ENCODE peak calls at places on chromosomes 6 and 20, in four cellular contexts. D is fibroblast of lung, G is GM23248, O is SK-N-MC. Q is an unnamed sample.

GRCh38 chr6:3612341-3613041 is 139.0 kb downstream of the PXDC1 start:
- DNase-seq in O (no peak), G (peak; percentile 97), D (peak; percentile 95), Q (peak; percentile 94)

GRCh38 chr6:92201618-92202017 is 1217.7 kb downstream of the EPHA7 start:
- DNase-seq in D (peak; percentile 10), O (no peak), G (no peak), Q (peak; percentile 4)

GRCh38 chr6:165661416-165662001 is 1.5 kb downstream of the PDE10A start:
- DNase-seq in O (no peak), D (no peak), G (no peak), Q (no peak)

GRCh38 chr20:63226020-63226943 is 9.4 kb upstream of the BIRC7 start:
- DNase-seq in D (peak; percentile 43), O (no peak), G (no peak), Q (no peak)

GRCh38 chr6:73739097-73739496 is 43.1 kb downstream of the CD109 start:
- DNase-seq in D (peak; percentile 57), G (peak; percentile 75), O (peak; percentile 61), Q (peak; percentile 40)

GRCh38 chr20:37598611-37599342 is 71.1 kb upstream of the BLCAP start:
- DNase-seq in D (no peak), O (no peak), G (no peak), Q (no peak)

GRCh38 chr6:21935561-21936028 is 342.0 kb downstream of the SOX4 start:
- DNase-seq in G (peak; percentile 72), D (peak; percentile 68), O (no peak), Q (peak; percentile 57)

GRCh38 chr6:36095497-36096391 is 34.6 kb upstream of the MAPK13 start:
- DNase-seq in G (no peak), O (no peak), D (no peak), Q (no peak)

GRCh38 chr6:1285589-1286340 is 26.1 kb upstream of the FOXQ1 start:
- DNase-seq in G (peak; percentile 82), D (peak; percentile 82), O (no peak), Q (peak; percentile 68)

GRCh38 chr20:10306440-10307358 is 88.1 kb downstream of the SNAP25 start:
- DNase-seq in O (peak; percentile 84), G (peak; percentile 73), D (peak; percentile 96), Q (peak; percentile 96)

GRCh38 chr6:167306401-167306998 is 15.4 kb downstream of the UNC93A start:
- DNase-seq in G (no peak), O (no peak), D (peak; percentile 50), Q (peak; percentile 25)

GRCh38 chr20:1430004-1430451 is 36.6 kb downstream of the NSFL1C start:
- DNase-seq in D (peak; percentile 18), O (no peak), G (peak; percentile 78), Q (no peak)

GRCh38 chr6:32860674-32861073 is 6.7 kb downstream of the PSMB9 start:
- DNase-seq in O (no peak), G (no peak), D (no peak), Q (no peak)

GRCh38 chr6:55276745-55277627 is 50.3 kb upstream of the GFRAL start:
- DNase-seq in O (peak; percentile 87), D (peak; percentile 63), G (peak; percentile 55), Q (peak; percentile 44)

GRCh38 chr6:130018830-130019795 is 732 bp downstream of the L3MBTL3 start:
- DNase-seq in D (peak; percentile 56), O (no peak), G (peak; percentile 64), Q (peak; percentile 36)

GRCh38 chr20:62010551-62011402 is 54.9 kb downstream of the TAF4 start:
- DNase-seq in O (no peak), G (peak; percentile 76), D (peak; percentile 37), Q (peak; percentile 23)

GRCh38 chr20:23754731-23755130 is 4.0 kb upstream of the CST1 start:
- DNase-seq in O (no peak), D (no peak), G (no peak), Q (no peak)

GRCh38 chr6:126054258-126054702 is 67.9 kb downstream of the TRMT11 start:
- DNase-seq in D (peak; percentile 45), G (no peak), O (no peak), Q (peak; percentile 23)

GRCh38 chr6:129641344-129641743 is 68.6 kb downstream of the ARHGAP18 start:
- DNase-seq in G (peak; percentile 62), D (peak; percentile 90), O (no peak), Q (peak; percentile 88)

GRCh38 chr6:106586815-106587214 is 42.5 kb downstream of the RTN4IP1 start:
- DNase-seq in G (peak; percentile 63), O (no peak), D (no peak), Q (no peak)

GRCh38 chr6:108800510-108800909 is 47.7 kb upstream of the ARMC2 start:
- DNase-seq in D (peak; percentile 35), G (peak; percentile 67), O (no peak), Q (peak; percentile 20)

GRCh38 chr6:31631209-31631608 is 10.7 kb downstream of the PRRC2A start:
- DNase-seq in D (no peak), G (no peak), O (no peak), Q (no peak)
- H3K36me3 ChIP-seq in D (peaks cover 64% of the 10 kb centered on the region), G (peaks cover 89% of the 10 kb centered on the region), O (peaks cover 100% of the 10 kb centered on the region), Q (peaks cover 63% of the 10 kb centered on the region)

GRCh38 chr20:57912227-57912582 is 202.4 kb upstream of the PMEPA1 start:
- DNase-seq in D (no peak), O (no peak), G (no peak), Q (no peak)

GRCh38 chr20:57909763-57910331 is 200.0 kb upstream of the PMEPA1 start:
- DNase-seq in D (no peak), O (no peak), G (no peak), Q (no peak)

GRCh38 chr20:57911512-57912226 is 201.9 kb upstream of the PMEPA1 start:
- DNase-seq in O (peak; percentile 28), G (peak; percentile 52), D (no peak), Q (no peak)

GRCh38 chr20:57908691-57909090 is 198.9 kb upstream of the PMEPA1 start:
- DNase-seq in G (no peak), O (no peak), D (no peak), Q (no peak)

GRCh38 chr20:57910716-57911115 is 200.9 kb upstream of the PMEPA1 start:
- DNase-seq in D (no peak), G (no peak), O (no peak), Q (no peak)
- TF ChIP-seq EZH2 in D (no peak), G (no peak), O (no peak), Q (no peak)

GRCh38 chr6:138465007-138465645 is 34.2 kb downstream of the NHSL1 start:
- DNase-seq in G (peak; percentile 95), D (peak; percentile 99), O (no peak), Q (peak; percentile 99)

GRCh38 chr6:138468320-138469015 is 30.8 kb downstream of the NHSL1 start:
- DNase-seq in D (peak; percentile 56), O (no peak), G (peak; percentile 66), Q (peak; percentile 45)

GRCh38 chr6:138467901-138468300 is 31.4 kb downstream of the NHSL1 start:
- DNase-seq in D (peak; percentile 24), G (no peak), O (no peak), Q (no peak)

GRCh38 chr6:138461647-138462046 is 37.6 kb downstream of the NHSL1 start:
- DNase-seq in D (no peak), G (no peak), O (no peak), Q (no peak)

DNA sequence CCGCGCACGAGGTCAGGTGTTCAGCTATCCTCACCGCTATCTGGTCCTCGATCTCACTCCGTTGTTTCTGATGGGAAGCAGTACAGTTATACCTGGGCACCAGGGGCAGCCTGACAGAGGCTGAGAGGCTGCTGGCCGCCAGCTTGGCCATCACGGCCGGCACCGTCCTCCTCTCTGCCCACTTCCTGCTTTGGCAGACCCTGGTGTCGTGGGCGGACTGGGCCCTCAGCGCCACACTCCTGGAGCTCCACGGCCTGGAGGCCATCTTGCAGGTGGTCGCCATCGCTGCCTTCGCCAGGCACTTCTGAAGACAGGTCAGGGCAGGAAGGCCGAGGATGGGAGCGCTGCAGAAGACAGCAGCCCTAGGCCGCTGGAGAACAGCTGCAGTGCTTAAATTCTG is 35.2 kb downstream of the NHSL1 start:
- DNase-seq in O (no peak), G (no peak), D (no peak), Q (no peak)
- H3K36me3 ChIP-seq in O (peaks cover 5% of the 10 kb centered on the region), G (no peaks in the 10 kb centered on the region), D (peaks cover 6% of the 10 kb centered on the region), Q (peaks cover 9% of the 10 kb centered on the region)

DNA sequence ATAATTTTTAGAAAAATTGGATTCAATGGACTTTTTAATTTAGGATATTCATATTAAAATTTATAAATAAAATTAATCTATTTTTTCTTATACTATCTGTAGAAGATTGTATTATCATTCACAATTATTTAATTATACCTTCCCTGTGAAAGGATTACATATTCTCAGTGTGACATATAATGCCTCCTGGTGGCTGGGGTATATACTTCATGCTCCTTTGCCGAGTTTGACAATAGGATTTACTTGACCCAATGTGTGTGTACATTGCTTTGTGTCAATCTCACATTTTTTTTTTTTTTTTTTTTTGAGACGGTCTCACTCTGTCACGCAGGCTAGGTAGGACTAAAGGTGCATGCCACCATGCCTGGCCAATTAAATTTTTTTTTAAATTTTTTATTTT is 230.0 kb upstream of the CHD6 start:
- DNase-seq in D (no peak), O (no peak), G (peak; percentile 19), Q (no peak)
- TF ChIP-seq EZH2 in D (no peak), O (no peak), G (no peak), Q (no peak)

GRCh38 chr6:116575227-116575626 is 3.9 kb downstream of the RWDD1 start:
- DNase-seq in D (no peak), O (no peak), G (no peak), Q (no peak)
- H3K36me3 ChIP-seq in D (no peaks in the 10 kb centered on the region), O (peaks cover 43% of the 10 kb centered on the region), G (peaks cover 10% of the 10 kb centered on the region), Q (peaks cover 6% of the 10 kb centered on the region)

DNA sequence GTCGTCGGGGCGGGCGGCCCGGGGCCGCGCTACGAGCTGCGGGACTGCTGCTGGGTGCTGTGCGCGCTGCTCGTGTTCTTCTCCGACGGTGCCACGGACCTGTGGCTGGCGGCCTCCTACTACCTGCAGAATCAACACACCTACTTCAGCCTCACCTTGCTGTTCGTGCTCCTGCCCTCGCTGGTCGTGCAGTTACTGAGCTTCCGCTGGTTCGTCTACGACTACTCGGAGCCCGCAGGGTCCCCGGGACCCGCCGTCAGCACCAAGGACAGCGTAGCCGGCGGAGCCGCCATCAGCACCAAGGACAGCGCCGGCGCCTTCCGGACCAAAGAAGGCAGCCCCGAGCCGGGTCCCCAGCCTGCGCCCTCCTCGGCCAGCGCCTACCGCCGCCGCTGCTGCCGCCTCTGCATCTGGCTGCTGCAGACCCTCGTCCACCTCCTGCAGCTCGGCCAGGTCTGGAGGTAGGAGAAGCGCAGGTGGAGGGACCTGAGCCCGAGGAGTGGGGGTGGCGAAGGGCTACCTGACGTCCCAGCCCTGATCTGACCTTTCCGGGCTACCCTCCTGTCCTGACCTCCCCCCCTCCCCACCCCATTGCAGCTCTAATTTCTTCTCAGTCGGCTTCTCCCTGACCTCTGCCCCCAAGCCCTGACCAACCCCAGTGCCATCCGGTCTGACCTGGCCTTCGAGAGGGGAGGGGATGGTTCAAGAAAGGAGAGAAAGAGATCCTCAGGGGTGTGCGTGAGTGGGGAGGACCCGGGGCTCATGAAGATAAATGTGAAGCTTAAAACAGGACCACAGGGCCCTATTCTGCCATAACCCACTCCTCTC is 562 bp downstream of the XKR7 start:
- DNase-seq in G (peak; percentile 74), D (peak; percentile 54), O (no peak), Q (peak; percentile 19)
- TF ChIP-seq EZH2 in G (no peak), D (peak; percentile 45), O (no peak), Q (no peak)

DNA sequence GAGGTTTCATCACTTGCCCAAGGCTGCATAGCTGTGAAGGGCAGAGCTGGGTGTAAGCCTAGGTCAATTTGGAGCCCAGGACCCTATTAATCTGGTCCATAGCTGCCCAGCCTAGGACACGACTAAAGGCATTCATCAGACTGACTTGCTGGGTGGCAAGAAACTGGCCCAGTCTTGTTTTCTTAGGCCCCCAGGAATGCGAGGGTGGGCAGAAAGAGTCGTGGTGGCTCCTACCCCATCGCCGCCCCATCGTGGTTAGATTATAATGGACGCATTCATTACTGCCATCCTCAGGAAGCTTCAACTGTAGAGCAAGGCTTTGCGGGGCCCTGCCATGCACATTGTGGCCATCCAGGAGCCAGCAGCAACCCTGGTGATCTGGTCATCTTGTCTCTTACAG is 16.1 kb downstream of the DYNLRB1 start:
- DNase-seq in O (no peak), D (no peak), G (no peak), Q (no peak)
- H3K36me3 ChIP-seq in O (peaks cover 58% of the 10 kb centered on the region), D (peaks cover 39% of the 10 kb centered on the region), G (peaks cover 59% of the 10 kb centered on the region), Q (peaks cover 72% of the 10 kb centered on the region)

Q was measured in astrocyte.